ENCODE peak calls at places on chromosome 18, in six cellular contexts. U is nucleus accumbens; L is pancreas; M is GM10248; S is erythroblast; N is activated CD4-positive, alpha-beta T cell treated with anti-CD3 and anti-CD28 coated beads, Interleukin-2, amount 50 U/mL, for 4 hours. O is an unnamed sample.

GRCh38 chr18:46226461-46226860 is 122.3 kb downstream of the HAUS1 start:
- DNase-seq in U (no peak), L (no peak), M (no peak), S (no peak), N (no peak), O (no peak)

GRCh38 chr18:43661570-43661969 is 384.3 kb upstream of the SYT4 start:
- DNase-seq in U (no peak), L (no peak), M (peak), S (peak), N (no peak), O (no peak)

GRCh38 chr18:48316177-48316576 is 93.0 kb downstream of the ZBTB7C start:
- DNase-seq in U (no peak), L (no peak), M (no peak), S (no peak), N (no peak), O (no peak)

GRCh38 chr18:49630246-49630699 is 68.4 kb downstream of the LIPG start:
- DNase-seq in U (no peak), L (no peak), M (no peak), S (no peak), N (no peak), O (no peak)

GRCh38 chr18:54964741-54965140 is 5.5 kb upstream of the CCDC68 start:
- DNase-seq in U (no peak), L (no peak), M (no peak), S (no peak), N (no peak), O (no peak)

GRCh38 chr18:79400591-79401381 is 5.1 kb downstream of the NFATC1 start:
- DNase-seq in U (no peak), L (peak), M (peak), S (peak), N (peak), O (no peak)

GRCh38 chr18:7598167-7599062 is 31.3 kb downstream of the PTPRM start:
- DNase-seq in U (no peak), L (no peak), M (no peak), S (no peak), N (no peak), O (no peak)

GRCh38 chr18:48621240-48621639 is 82.4 kb downstream of the CTIF start:
- DNase-seq in U (no peak), L (no peak), M (no peak), S (no peak), N (no peak), O (no peak)

GRCh38 chr18:54416459-54416858 is 58.8 kb downstream of the C18orf54 start:
- DNase-seq in U (no peak), L (no peak), M (no peak), S (no peak), N (no peak), O (no peak)

GRCh38 chr18:61669320-61669719 is 223.5 kb downstream of the RNF152 start:
- DNase-seq in U (no peak), L (no peak), M (no peak), S (no peak), N (no peak), O (no peak)

GRCh38 chr18:24633121-24633520 is 172.7 kb downstream of the HRH4 start:
- DNase-seq in U (no peak), L (no peak), M (no peak), S (no peak), N (no peak), O (no peak)

GRCh38 chr18:10928971-10929373 is 220.4 kb downstream of the PIEZO2 start:
- DNase-seq in U (no peak), L (no peak), M (peak), S (no peak), N (no peak), O (no peak)

GRCh38 chr18:13218376-13219011 is at the start of gene LDLRAD4:
- DNase-seq in U (peak), L (peak), M (no peak), S (peak), N (peak), O (peak)

GRCh38 chr18:35122586-35123224 is 81.5 kb downstream of the MAPRE2 start:
- DNase-seq in U (peak), L (no peak), M (no peak), S (no peak), N (no peak), O (peak)

O was measured in hypothalamus.